ENCODE peak calls at places on chromosomes 1 and 21, in five cellular contexts. F, G, H, R and X are unnamed samples.

GRCh38 chr21:45579383-45580180 is 37.3 kb upstream of the SLC19A1 start:
- DNase-seq in F (no peak), G (no peak), H (no peak), R (no peak), X (no peak)

GRCh38 chr1:36471830-36472641 is 7.9 kb upstream of the MRPS15 start:
- DNase-seq in F (no peak), G (no peak), H (no peak), R (no peak), X (no peak)

GRCh38 chr21:36964832-36965719 is 1.4 kb downstream of the HLCS start:
- DNase-seq in F (no peak), G (no peak), H (no peak), R (no peak), X (no peak)

GRCh38 chr1:223248787-223249175 is 105.7 kb upstream of the TLR5 start:
- DNase-seq in F (no peak), G (no peak), H (no peak), R (no peak), X (no peak)

GRCh38 chr1:12232221-12232620 is 2.4 kb downstream of the VPS13D start:
- DNase-seq in F (peak), G (no peak), H (no peak), R (no peak), X (peak)

GRCh38 chr1:204323887-204324286 is 35.8 kb downstream of the PLEKHA6 start:
- DNase-seq in F (no peak), G (no peak), H (no peak), R (peak), X (peak)

GRCh38 chr1:19347538-19348177 is 35.5 kb downstream of the SLC66A1 start:
- DNase-seq in F (no peak), G (no peak), H (no peak), R (no peak), X (no peak)

GRCh38 chr1:64663654-64664053 is 81.2 kb upstream of the RAVER2 start:
- DNase-seq in F (no peak), G (no peak), H (no peak), R (peak), X (peak)

GRCh38 chr1:14755518-14756252 is 157.2 kb downstream of the KAZN start:
- DNase-seq in F (no peak), G (no peak), H (no peak), R (no peak), X (no peak)

GRCh38 chr1:45012639-45013278 is 705 bp downstream of the UROD start:
- DNase-seq in F (peak), G (no peak), H (no peak), R (peak), X (peak)

GRCh38 chr1:11324562-11324961 is 51.6 kb downstream of the UBIAD1 start:
- DNase-seq in F (no peak), G (no peak), H (no peak), R (no peak), X (no peak)

GRCh38 chr1:47738560-47739182 is 258.5 kb downstream of the TRABD2B start:
- DNase-seq in F (peak), G (no peak), H (no peak), R (peak), X (peak)